ENCODE peak calls at places on chromosomes 12 and 14, in five cellular contexts. Y is small intestine, M is astrocyte of the spinal cord, Z is adrenal gland, G is GM23248. R is an unnamed sample.

GRCh38 chr14:103811189-103811588 is 36.2 kb downstream of the PPP1R13B start:
- DNase-seq in Y (no peak), M (no peak), Z (no peak), G (no peak), R (no peak)

GRCh38 chr12:115895247-115895646 is 382.2 kb downstream of the MED13L start:
- DNase-seq in Y (no peak), M (no peak), Z (no peak), G (peak), R (no peak)

GRCh38 chr14:35343709-35344474 is 51.7 kb downstream of the PSMA6 start:
- DNase-seq in Y (peak), M (no peak), Z (no peak), G (no peak), R (peak)

GRCh38 chr14:75803768-75804167 is 142.7 kb downstream of the TTLL5 start:
- DNase-seq in Y (no peak), M (peak), Z (no peak), G (no peak), R (peak)

GRCh38 chr14:52906141-52906601 is 44.7 kb downstream of the FERMT2 start:
- DNase-seq in Y (no peak), M (peak), Z (no peak), G (peak), R (no peak)

GRCh38 chr12:119669744-119670472 is 2.0 kb downstream of the PRKAB1 start:
- DNase-seq in Y (peak), M (no peak), Z (no peak), G (no peak), R (peak)

GRCh38 chr14:67837011-67837624 is 17.5 kb downstream of the RAD51B start:
- DNase-seq in Y (peak), M (peak), Z (peak), G (peak), R (peak)

GRCh38 chr12:1207276-1207675 is 216.3 kb downstream of the ERC1 start:
- DNase-seq in Y (no peak), M (no peak), Z (no peak), G (no peak), R (no peak)

GRCh38 chr14:96252323-96253052 is 3.5 kb upstream of the BDKRB1 start:
- DNase-seq in Y (no peak), M (no peak), Z (no peak), G (peak), R (no peak)

GRCh38 chr12:119685375-119685774 is 17.4 kb downstream of the PRKAB1 start:
- DNase-seq in Y (no peak), M (no peak), Z (no peak), G (no peak), R (no peak)

GRCh38 chr14:55838529-55839052 is 258.6 kb downstream of the KTN1 start:
- DNase-seq in Y (no peak), M (no peak), Z (no peak), G (no peak), R (no peak)

GRCh38 chr12:64603183-64603841 is 7.0 kb upstream of the RASSF3 start:
- DNase-seq in Y (peak), M (no peak), Z (no peak), G (no peak), R (peak)

GRCh38 chr12:129696952-129697351 is 206.9 kb downstream of the TMEM132D start:
- DNase-seq in Y (no peak), M (peak), Z (peak), G (no peak), R (no peak)

GRCh38 chr14:30322819-30323218 is 236.1 kb upstream of the G2E3 start:
- DNase-seq in Y (no peak), M (no peak), Z (no peak), G (no peak), R (no peak)

GRCh38 chr12:96301732-96302131 is 98.5 kb downstream of the CDK17 start:
- DNase-seq in Y (no peak), M (no peak), Z (no peak), G (no peak), R (no peak)

GRCh38 chr14:61891251-61891650 is 129.0 kb downstream of the SNAPC1 start:
- DNase-seq in Y (no peak), M (peak), Z (no peak), G (peak), R (no peak)

GRCh38 chr14:65000868-65001600 is 14.3 kb downstream of the FNTB start:
- DNase-seq in Y (no peak), M (no peak), Z (no peak), G (peak), R (no peak)

GRCh38 chr12:34398706-34399630 is 376.7 kb downstream of the ALG10 start:
- DNase-seq in Y (no peak), M (no peak), Z (peak), G (no peak), R (peak)

GRCh38 chr12:67909091-67909531 is 80.1 kb upstream of the IFNG-AS1 start:
- DNase-seq in Y (no peak), M (peak), Z (no peak), G (peak), R (peak)

GRCh38 chr14:97061198-97061597 is 264.0 kb downstream of the VRK1 start:
- DNase-seq in Y (no peak), M (no peak), Z (peak), G (no peak), R (no peak)

GRCh38 chr14:89730692-89731091 is 223.8 kb downstream of the EFCAB11 start:
- DNase-seq in Y (no peak), M (no peak), Z (no peak), G (no peak), R (peak)

GRCh38 chr14:96275182-96276112 is 19.4 kb downstream of the BDKRB1 start:
- DNase-seq in Y (peak), M (peak), Z (peak), G (peak), R (no peak)

GRCh38 chr12:42652048-42652447 is 62.5 kb upstream of the PRICKLE1 start:
- DNase-seq in Y (no peak), M (no peak), Z (no peak), G (no peak), R (no peak)

GRCh38 chr12:132662901-132663755 is 24.0 kb downstream of the POLE start:
- DNase-seq in Y (no peak), M (no peak), Z (no peak), G (no peak), R (no peak)

GRCh38 chr12:122975790-122976647 is 975 bp downstream of the OGFOD2 start:
- DNase-seq in Y (peak), M (no peak), Z (no peak), G (peak), R (peak)

GRCh38 chr12:122847921-122848421 is 12.7 kb downstream of the HIP1R start:
- DNase-seq in Y (no peak), M (no peak), Z (no peak), G (no peak), R (peak)

GRCh38 chr12:33044447-33044846 is 147.9 kb upstream of the PKP2 start:
- DNase-seq in Y (no peak), M (no peak), Z (no peak), G (no peak), R (no peak)

GRCh38 chr12:61879229-61879628 is 381.0 kb upstream of the USP15 start:
- DNase-seq in Y (no peak), M (no peak), Z (no peak), G (no peak), R (no peak)

GRCh38 chr12:27843714-27844245 is 63.7 kb upstream of the MANSC4 start:
- DNase-seq in Y (no peak), M (peak), Z (no peak), G (no peak), R (no peak)

GRCh38 chr12:68856510-68856909 is 48.5 kb downstream of the MDM2 start:
- DNase-seq in Y (no peak), M (no peak), Z (no peak), G (no peak), R (no peak)

GRCh38 chr12:50551866-50552265 is 47.1 kb downstream of the DIP2B start:
- DNase-seq in Y (no peak), M (no peak), Z (no peak), G (no peak), R (no peak)

GRCh38 chr14:86087377-86087776 is 557.4 kb downstream of the FLRT2 start:
- DNase-seq in Y (no peak), M (no peak), Z (no peak), G (no peak), R (no peak)

GRCh38 chr14:72217164-72217563 is 284.9 kb downstream of the RGS6 start:
- DNase-seq in Y (no peak), M (no peak), Z (no peak), G (no peak), R (no peak)

GRCh38 chr12:87939182-87939581 is 90.0 kb downstream of the C12orf50 start:
- DNase-seq in Y (no peak), M (no peak), Z (no peak), G (no peak), R (no peak)

GRCh38 chr12:46024099-46024498 is 33.7 kb upstream of the SCAF11 start:
- DNase-seq in Y (no peak), M (no peak), Z (no peak), G (no peak), R (no peak)

GRCh38 chr12:6818246-6819006 is 3.2 kb upstream of the GPR162 start:
- DNase-seq in Y (no peak), M (no peak), Z (no peak), G (no peak), R (peak)

GRCh38 chr12:6816598-6816997 is 5.0 kb upstream of the GPR162 start:
- DNase-seq in Y (no peak), M (no peak), Z (no peak), G (no peak), R (no peak)

GRCh38 chr12:6817056-6817455 is 4.6 kb upstream of the GPR162 start:
- DNase-seq in Y (no peak), M (no peak), Z (no peak), G (no peak), R (peak)

GRCh38 chr12:6819069-6820030 is 2.3 kb upstream of the GPR162 start:
- DNase-seq in Y (no peak), M (no peak), Z (no peak), G (no peak), R (peak)

DNA sequence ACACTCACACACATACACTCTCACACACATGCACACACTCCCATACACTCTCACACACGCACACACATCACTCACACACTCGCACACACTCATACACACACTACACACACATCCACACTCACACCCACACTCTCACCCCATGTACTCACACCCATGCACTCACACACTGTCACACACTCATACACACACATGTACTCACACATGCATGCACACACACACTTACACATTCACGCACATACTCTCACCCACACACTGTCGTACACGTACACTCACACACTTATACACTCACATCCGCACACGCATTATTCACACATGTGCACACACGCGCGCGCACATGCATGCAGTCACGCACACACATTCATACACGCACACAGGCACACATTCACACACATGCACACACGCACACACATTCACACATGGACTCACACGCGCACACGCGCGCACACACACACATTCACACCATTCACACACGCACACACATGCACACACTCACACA is 3.9 kb upstream of the GPR162 start:
- DNase-seq in Y (no peak), M (no peak), Z (no peak), G (no peak), R (no peak)
- H3K4me3 ChIP-seq in Y (no peak), M (no peak), Z (no peak), G (no peak), R (no peak)

GRCh38 chr12:4446335-4446734 is 720 bp upstream of the FGF6 start:
- DNase-seq in Y (no peak), M (no peak), Z (no peak), G (no peak), R (no peak)

GRCh38 chr12:4445156-4446020 is at the start of gene FGF6:
- DNase-seq in Y (no peak), M (no peak), Z (no peak), G (no peak), R (no peak)

GRCh38 chr12:4441355-4442330 is 4.0 kb downstream of the FGF6 start:
- DNase-seq in Y (no peak), M (peak), Z (no peak), G (no peak), R (no peak)

GRCh38 chr12:4444031-4444430 is 1.6 kb downstream of the FGF6 start:
- DNase-seq in Y (no peak), M (no peak), Z (no peak), G (no peak), R (no peak)

GRCh38 chr12:4443616-4444015 is 2.0 kb downstream of the FGF6 start:
- DNase-seq in Y (no peak), M (no peak), Z (no peak), G (no peak), R (no peak)
- H3K4me3 ChIP-seq in Y (no peak), M (no peak), Z (no peak), G (no peak), R (no peak)

GRCh38 chr12:106986135-106986534 is 811 bp downstream of the MTERF2 start:
- DNase-seq in Y (no peak), M (no peak), Z (no peak), G (no peak), R (no peak)

GRCh38 chr12:106985479-106985878 is 1.5 kb downstream of the MTERF2 start:
- DNase-seq in Y (peak), M (no peak), Z (no peak), G (no peak), R (no peak)

GRCh38 chr12:106986625-106987389 is at the start of gene MTERF2:
- DNase-seq in Y (peak), M (peak), Z (peak), G (peak), R (peak)

GRCh38 chr12:106984588-106985137 is 2.3 kb downstream of the MTERF2 start:
- DNase-seq in Y (no peak), M (no peak), Z (no peak), G (no peak), R (no peak)

DNA sequence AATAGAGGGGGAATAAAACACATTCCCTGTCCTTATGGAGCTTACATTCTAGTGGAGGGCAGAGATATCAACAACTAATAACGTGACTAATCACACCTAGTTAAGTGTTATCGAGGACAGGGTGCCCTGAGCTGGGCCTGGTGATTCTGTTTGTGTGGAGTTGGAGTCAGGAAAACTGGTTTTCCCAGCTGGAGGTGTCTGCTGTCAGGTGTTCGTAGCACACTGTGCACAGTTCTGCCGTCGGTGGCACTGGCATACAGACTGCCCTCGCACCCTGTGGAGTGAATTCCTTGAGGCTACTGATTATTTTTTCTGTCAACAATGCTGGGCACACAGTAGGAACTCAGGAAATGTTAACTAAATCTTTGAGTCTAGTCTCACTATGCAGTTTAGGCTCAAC is 900 bp upstream of the MTERF2 start:
- DNase-seq in Y (no peak), M (no peak), Z (no peak), G (no peak), R (no peak)
- H3K4me3 ChIP-seq in Y (no peak), M (no peak), Z (peak), G (no peak), R (peak)

GRCh38 chr12:6229823-6230222 is 29.6 kb downstream of the CD9 start:
- DNase-seq in Y (peak), M (peak), Z (peak), G (peak), R (peak)
- H3K4me3 ChIP-seq in Y (no peak), M (no peak), Z (peak), G (peak), R (no peak)

DNA sequence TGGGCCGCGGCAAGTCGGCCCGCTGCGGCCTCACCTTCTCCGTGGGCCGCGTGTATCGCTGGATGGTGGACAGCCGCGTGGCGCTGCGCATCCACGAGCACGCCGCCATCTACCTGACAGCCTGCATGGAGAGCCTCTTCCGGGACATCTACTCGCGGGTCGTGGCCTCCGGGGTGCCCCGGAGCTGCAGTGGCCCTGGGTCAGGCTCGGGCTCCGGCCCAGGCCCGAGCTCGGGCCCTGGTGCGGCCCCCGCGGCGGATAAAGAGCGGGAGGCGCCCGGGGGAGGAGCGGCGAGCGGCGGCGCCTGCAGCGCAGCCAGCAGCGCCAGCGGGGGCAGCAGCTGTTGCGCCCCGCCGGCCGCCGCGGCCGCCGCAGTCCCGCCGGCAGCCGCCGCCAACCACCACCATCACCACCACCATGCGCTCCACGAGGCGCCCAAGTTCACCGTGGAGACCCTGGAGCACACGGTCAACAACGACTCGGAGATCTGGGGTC is 226.2 kb upstream of the CRY1 start:
- DNase-seq in Y (no peak), M (no peak), Z (no peak), G (peak), R (peak)
- H3K4me3 ChIP-seq in Y (peak), M (peak), Z (peak), G (peak), R (peak)

DNA sequence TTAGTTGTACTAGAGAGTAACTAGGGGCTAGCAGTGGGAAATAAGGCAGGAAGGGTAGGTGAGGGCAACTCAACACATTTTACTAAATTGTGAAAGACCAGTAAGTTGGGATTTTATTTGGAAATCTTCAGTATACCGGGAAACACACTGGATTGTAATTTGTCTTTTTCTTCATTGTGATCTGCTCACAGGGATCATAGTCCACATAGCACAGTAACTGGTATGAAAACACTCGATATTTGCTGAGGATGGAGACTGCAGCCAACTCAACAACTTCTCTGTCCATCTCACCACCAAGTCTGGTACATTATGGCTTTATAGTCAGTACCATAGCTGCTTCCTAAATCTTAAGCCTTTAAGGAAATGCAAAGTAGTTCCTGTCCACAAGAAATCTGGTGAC is 2.5 kb downstream of the SLIRP start:
- DNase-seq in Y (no peak), M (no peak), Z (no peak), G (no peak), R (no peak)
- H3K4me3 ChIP-seq in Y (no peak), M (no peak), Z (no peak), G (no peak), R (no peak)

GRCh38 chr12:57549909-57550627 is at the start of gene KIF5A:
- DNase-seq in Y (no peak), M (no peak), Z (peak), G (peak), R (peak)
- H3K4me3 ChIP-seq in Y (peak), M (peak), Z (peak), G (peak), R (peak)

R was measured in osteoblast.